ENCODE peak calls at places on chromosomes 2 and 18, in eight cellular contexts. B, X, N, V, E, W, L and Z are unnamed samples.

GRCh38 chr2:133787207-133787606 is 218.9 kb upstream of the NCKAP5 start:
- DNase-seq in X (no peak), N (peak), V (no peak), L (no peak), W (no peak), B (peak), E (no peak), Z (no peak)

GRCh38 chr2:12533337-12533736 is 183.4 kb upstream of the TRIB2 start:
- DNase-seq in E (no peak), L (no peak), N (no peak), V (no peak), X (no peak), W (no peak), B (no peak), Z (no peak)

GRCh38 chr2:215137741-215138340 is 585 bp downstream of the ABCA12 start:
- DNase-seq in W (no peak), V (peak), X (no peak), B (peak), E (peak), N (peak), L (no peak), Z (no peak)

GRCh38 chr2:2750867-2751714 is 420.0 kb upstream of the MYT1L start:
- DNase-seq in E (no peak), X (no peak), W (no peak), L (no peak), V (no peak), B (no peak), N (no peak), Z (no peak)

GRCh38 chr2:62423883-62424458 is 82.0 kb downstream of the TMEM17 start:
- DNase-seq in B (no peak), L (no peak), N (no peak), V (no peak), E (no peak), X (no peak), W (no peak), Z (no peak)

GRCh38 chr2:234256516-234256915 is 206.0 kb downstream of the SPP2 start:
- DNase-seq in X (no peak), B (no peak), V (no peak), E (no peak), L (no peak), N (no peak), W (no peak), Z (no peak)

GRCh38 chr2:143255899-143256298 is 126.7 kb downstream of the ARHGAP15 start:
- DNase-seq in L (no peak), X (peak), E (no peak), N (no peak), W (no peak), V (no peak), B (no peak), Z (no peak)

GRCh38 chr18:79596451-79597175 is 83.0 kb upstream of the CTDP1 start:
- DNase-seq in V (no peak), N (no peak), B (no peak), W (no peak), L (no peak), E (no peak), X (no peak), Z (no peak)

GRCh38 chr2:200746301-200746700 is 65.4 kb upstream of the BZW1 start:
- DNase-seq in E (no peak), V (no peak), X (no peak), B (no peak), W (no peak), N (no peak), L (no peak), Z (no peak)

GRCh38 chr2:151575338-151575737 is 158.9 kb downstream of the NEB start:
- DNase-seq in W (no peak), L (no peak), V (no peak), B (peak), N (no peak), X (no peak), E (no peak), Z (no peak)

GRCh38 chr2:207161724-207162123 is 4.0 kb downstream of the KLF7 start:
- DNase-seq in E (no peak), W (no peak), N (peak), B (no peak), V (no peak), X (no peak), L (no peak), Z (no peak)

GRCh38 chr2:85768713-85769112 is 14.9 kb downstream of the ATOH8 start:
- DNase-seq in V (peak), E (no peak), B (no peak), X (no peak), N (no peak), W (no peak), L (peak), Z (no peak)

GRCh38 chr18:23433360-23433759 is 19.7 kb upstream of the RIOK3 start:
- DNase-seq in E (no peak), B (no peak), N (no peak), L (no peak), V (no peak), X (no peak), W (no peak), Z (no peak)

GRCh38 chr18:50654658-50655550 is 95.0 kb downstream of the MAPK4 start:
- DNase-seq in B (no peak), W (no peak), N (no peak), L (peak), V (no peak), E (no peak), X (no peak), Z (no peak)

GRCh38 chr18:8750954-8751415 is 45.6 kb downstream of the MTCL1 start:
- DNase-seq in B (no peak), N (peak), L (peak), W (no peak), E (no peak), V (peak), X (no peak), Z (no peak)

GRCh38 chr18:55650363-55650870 is 62.4 kb upstream of the TCF4 start:
- DNase-seq in W (no peak), B (peak), X (no peak), N (peak), E (peak), V (no peak), L (no peak), Z (no peak)

GRCh38 chr2:241271641-241272297 is 43.7 kb downstream of the HDLBP start:
- DNase-seq in E (peak), X (peak), L (peak), B (peak), W (peak), N (peak), V (peak), Z (peak)

GRCh38 chr2:196675963-196676362 is 36.4 kb downstream of the CCDC150 start:
- DNase-seq in B (no peak), X (no peak), W (no peak), E (no peak), L (no peak), N (no peak), V (no peak), Z (no peak)

GRCh38 chr2:2527162-2527561 is 196.1 kb upstream of the MYT1L start:
- DNase-seq in X (no peak), V (no peak), B (no peak), N (peak), W (no peak), E (peak), L (no peak), Z (no peak)

GRCh38 chr2:171995586-171995985 is 4.2 kb upstream of the METAP1D start:
- DNase-seq in V (no peak), N (peak), W (no peak), B (no peak), X (no peak), L (no peak), E (no peak), Z (no peak)

GRCh38 chr18:3297025-3297984 is 35.4 kb downstream of the MYL12B start:
- DNase-seq in L (peak), E (peak), N (peak), V (peak), W (peak), X (peak), B (peak), Z (peak)

GRCh38 chr18:23967321-23968089 is 47.0 kb upstream of the TTC39C start:
- DNase-seq in W (no peak), X (no peak), L (no peak), B (no peak), E (no peak), V (no peak), N (no peak), Z (no peak)

GRCh38 chr2:179652296-179652695 is 209.1 kb downstream of the ZNF385B start:
- DNase-seq in X (no peak), N (no peak), E (no peak), L (no peak), W (no peak), B (no peak), V (no peak), Z (no peak)

GRCh38 chr2:17245921-17246320 is 272.3 kb downstream of the RAD51AP2 start:
- DNase-seq in V (no peak), N (no peak), X (no peak), W (no peak), L (peak), B (no peak), E (no peak), Z (no peak)

GRCh38 chr18:47260138-47260923 is 8.9 kb upstream of the SKOR2 start:
- DNase-seq in B (peak), L (peak), W (no peak), E (peak), N (peak), V (peak), X (no peak), Z (peak)

GRCh38 chr2:10169053-10169578 is 46.6 kb downstream of the RRM2 start:
- DNase-seq in L (no peak), E (no peak), N (no peak), W (no peak), B (no peak), X (no peak), V (no peak), Z (no peak)
- H3K27ac ChIP-seq in L (no peak), E (no peak), N (no peak), W (no peak), B (no peak), X (no peak), V (no peak), Z (no peak)

GRCh38 chr18:45687617-45688016 is 36.4 kb upstream of the SLC14A1 start:
- DNase-seq in W (no peak), B (no peak), L (no peak), N (no peak), V (no peak), E (no peak), X (peak), Z (no peak)

GRCh38 chr18:45689386-45689785 is 34.6 kb upstream of the SLC14A1 start:
- DNase-seq in N (no peak), E (no peak), V (no peak), X (no peak), W (no peak), L (no peak), B (no peak), Z (no peak)

GRCh38 chr18:45688834-45689233 is 35.1 kb upstream of the SLC14A1 start:
- DNase-seq in E (no peak), N (no peak), V (no peak), B (no peak), X (peak), W (no peak), L (no peak), Z (peak)

GRCh38 chr18:45686892-45687611 is 36.9 kb upstream of the SLC14A1 start:
- DNase-seq in E (no peak), N (no peak), L (no peak), W (no peak), X (peak), V (no peak), B (no peak), Z (peak)

GRCh38 chr18:45688113-45688512 is 35.9 kb upstream of the SLC14A1 start:
- DNase-seq in W (no peak), B (no peak), V (no peak), X (no peak), N (peak), L (no peak), E (no peak), Z (no peak)
- H3K27ac ChIP-seq in W (no peak), B (no peak), V (no peak), X (peak), N (peak), L (no peak), E (no peak), Z (peak)

GRCh38 chr2:38394041-38394440 is 17.0 kb upstream of the ATL2 start:
- DNase-seq in E (no peak), X (no peak), N (no peak), L (no peak), V (no peak), W (no peak), B (peak), Z (no peak)
- H3K27ac ChIP-seq in E (no peak), X (no peak), N (no peak), L (no peak), V (no peak), W (no peak), B (peak), Z (no peak)

DNA sequence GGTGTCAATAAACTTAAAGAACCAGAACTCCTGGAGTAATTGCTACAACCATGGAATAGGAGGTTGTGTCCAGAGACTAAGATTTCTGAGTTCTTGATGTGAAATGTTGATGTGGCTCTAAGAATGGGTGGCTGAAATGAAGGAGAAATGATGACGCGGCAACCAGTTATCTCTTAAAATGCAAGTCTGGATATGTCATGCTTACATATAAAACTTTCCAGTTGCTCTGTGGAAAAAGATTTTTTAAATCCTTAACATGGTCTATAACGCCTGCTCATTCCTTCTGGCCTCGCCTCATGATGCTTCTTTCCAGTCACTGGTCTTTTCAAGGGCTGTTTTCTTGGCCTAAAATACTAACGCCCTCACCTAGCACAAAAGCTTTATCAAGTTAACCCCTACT is 23.5 kb upstream of the MYO1B start:
- DNase-seq in E (no peak), L (no peak), V (no peak), N (no peak), B (no peak), X (no peak), W (no peak), Z (no peak)
- H3K27ac ChIP-seq in E (no peak), L (no peak), V (no peak), N (no peak), B (peak), X (no peak), W (no peak), Z (no peak)

DNA sequence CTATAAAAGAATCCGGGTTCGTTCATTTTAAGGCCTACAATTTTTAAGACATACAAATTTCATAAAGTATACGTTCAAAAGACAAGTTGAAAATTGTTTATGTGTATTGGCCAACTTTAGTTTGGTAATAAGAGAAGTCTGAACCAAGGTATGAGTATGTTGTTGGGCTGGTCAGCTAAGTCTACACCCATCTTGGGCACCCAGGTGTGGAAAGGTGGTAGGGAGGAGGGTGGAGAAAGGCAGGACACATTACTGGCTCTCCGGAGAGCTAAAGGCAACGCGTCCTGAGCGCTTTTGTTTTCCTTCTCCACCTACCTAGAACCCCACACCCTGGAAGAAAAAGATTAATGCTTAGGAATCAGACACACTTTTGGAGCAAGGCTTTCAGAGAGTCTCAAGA is 899 bp upstream of the PELI1 start:
- DNase-seq in E (no peak), V (no peak), B (no peak), X (no peak), N (no peak), W (no peak), L (no peak), Z (no peak)
- H3K27ac ChIP-seq in E (no peak), V (no peak), B (peak), X (no peak), N (no peak), W (no peak), L (no peak), Z (peak)

DNA sequence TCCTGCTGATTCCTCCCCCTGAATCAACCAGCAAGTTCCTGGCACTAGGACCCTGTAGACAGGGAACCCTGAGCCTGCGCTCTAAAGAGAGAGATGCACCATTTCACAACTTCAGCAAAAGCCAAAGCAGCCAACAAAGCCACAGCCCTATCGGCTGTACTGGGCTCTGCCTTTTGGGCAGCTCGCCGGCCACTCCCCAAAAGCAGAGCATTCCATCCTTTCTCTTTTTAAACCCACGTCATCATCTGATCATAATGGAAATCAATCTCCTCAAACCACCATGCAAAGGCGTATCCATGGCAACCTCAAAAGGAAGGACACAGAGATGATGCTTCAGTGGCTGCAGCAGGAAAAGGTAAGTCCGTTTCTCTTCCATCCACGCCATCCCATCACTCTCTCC is 5.3 kb upstream of the DCTN1 start:
- DNase-seq in B (no peak), V (no peak), X (no peak), L (no peak), E (no peak), W (no peak), N (no peak), Z (no peak)
- H3K27ac ChIP-seq in B (no peak), V (no peak), X (no peak), L (no peak), E (no peak), W (no peak), N (no peak), Z (no peak)

DNA sequence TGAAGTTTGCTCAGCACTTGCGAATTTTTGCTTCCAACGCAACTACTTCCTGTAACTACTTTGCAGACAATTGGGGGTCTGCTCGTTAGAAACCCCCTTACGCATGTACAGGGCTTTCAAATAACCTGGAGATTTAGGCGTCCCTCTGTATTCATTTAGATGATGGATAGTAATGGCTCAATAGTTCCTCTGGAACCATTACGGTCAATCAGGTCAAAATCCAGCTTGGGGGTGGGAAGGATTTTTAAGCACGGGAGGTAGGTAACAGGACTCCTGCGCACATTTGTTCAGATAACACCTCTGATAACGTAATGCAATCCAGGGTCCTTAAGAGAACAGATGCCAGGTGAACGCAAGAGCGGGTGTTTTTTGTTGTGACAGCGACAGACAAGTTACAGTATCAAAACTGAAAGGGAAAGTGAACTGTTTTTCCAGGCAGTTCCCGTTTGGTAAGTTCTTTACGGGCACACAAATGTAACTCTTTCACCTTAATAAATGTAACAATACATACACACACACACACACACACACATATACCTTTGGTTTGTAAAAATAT is 3.7 kb upstream of the OSR1 start:
- DNase-seq in V (peak), X (no peak), B (peak), N (peak), E (no peak), L (no peak), W (no peak), Z (no peak)
- H3K27ac ChIP-seq in V (peak), X (peak), B (peak), N (peak), E (peak), L (no peak), W (no peak), Z (no peak)

DNA sequence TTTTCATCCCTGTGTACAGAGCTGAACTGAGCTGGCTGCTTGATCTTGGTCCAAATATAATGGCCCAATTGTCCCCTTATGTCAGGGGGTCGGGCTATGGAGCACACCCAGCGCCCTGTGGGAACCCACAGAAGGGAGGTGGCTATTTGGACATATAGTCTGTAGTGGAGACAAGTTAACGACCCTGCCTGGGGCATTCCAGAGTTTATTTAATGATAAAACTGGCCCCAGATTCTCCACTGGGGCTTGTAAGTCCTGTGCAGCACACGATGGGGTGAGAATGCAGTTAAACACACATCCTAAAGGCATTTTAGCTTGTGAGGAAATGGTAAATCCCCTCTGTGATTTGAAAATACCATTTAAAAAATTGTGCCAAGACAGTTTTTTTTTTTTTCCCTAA is 72.9 kb downstream of the QPCT start:
- DNase-seq in W (no peak), E (no peak), X (no peak), V (no peak), N (peak), B (no peak), L (peak), Z (no peak)
- H3K27ac ChIP-seq in W (no peak), E (no peak), X (no peak), V (no peak), N (no peak), B (no peak), L (no peak), Z (no peak)